ENCODE peak calls at places on chromosome 13, in seven cellular contexts. One of them, this sample, is unnamed.

GRCh38 chr13:76894401-76895110 is 8.4 kb upstream of the KCTD12 start:
- DNase-seq in neural progenitor cell: no peak
- DNase-seq in activated effector memory CD4-positive, alpha-beta T cell treated with Interleukin-2 at 50 U/mL for 16 hours: no peak
- DNase-seq in nucleus accumbens: no peak
- DNase-seq in NCI-H1417: no peak
- DNase-seq in activated B cell treated with CpG ODN at 0.5 μM for 24 hours: no peak
- DNase-seq in NCI-H1105 treated with DMSO at 0.1 percent for 48 hours: no peak
- DNase-seq in this sample: no peak

GRCh38 chr13:99426426-99426825 is 74.8 kb upstream of the TM9SF2 start:
- DNase-seq in neural progenitor cell: no peak
- DNase-seq in activated effector memory CD4-positive, alpha-beta T cell treated with Interleukin-2 at 50 U/mL for 16 hours: no peak
- DNase-seq in nucleus accumbens: no peak
- DNase-seq in NCI-H1417: no peak
- DNase-seq in activated B cell treated with CpG ODN at 0.5 μM for 24 hours: no peak
- DNase-seq in NCI-H1105 treated with DMSO at 0.1 percent for 48 hours: no peak
- DNase-seq in this sample: no peak

GRCh38 chr13:27201661-27202060 is 30.1 kb upstream of the USP12 start:
- DNase-seq in neural progenitor cell: no peak
- DNase-seq in activated effector memory CD4-positive, alpha-beta T cell treated with Interleukin-2 at 50 U/mL for 16 hours: no peak
- DNase-seq in nucleus accumbens: no peak
- DNase-seq in NCI-H1417: no peak
- DNase-seq in activated B cell treated with CpG ODN at 0.5 μM for 24 hours: no peak
- DNase-seq in NCI-H1105 treated with DMSO at 0.1 percent for 48 hours: no peak
- DNase-seq in this sample: no peak

GRCh38 chr13:59409211-59409610 is 754.5 kb downstream of the DIAPH3 start:
- DNase-seq in neural progenitor cell: peak
- DNase-seq in activated effector memory CD4-positive, alpha-beta T cell treated with Interleukin-2 at 50 U/mL for 16 hours: no peak
- DNase-seq in nucleus accumbens: no peak
- DNase-seq in NCI-H1417: no peak
- DNase-seq in activated B cell treated with CpG ODN at 0.5 μM for 24 hours: no peak
- DNase-seq in NCI-H1105 treated with DMSO at 0.1 percent for 48 hours: peak
- DNase-seq in this sample: no peak

GRCh38 chr13:99075268-99076191 is 97.7 kb upstream of the DOCK9 start:
- DNase-seq in neural progenitor cell: no peak
- DNase-seq in activated effector memory CD4-positive, alpha-beta T cell treated with Interleukin-2 at 50 U/mL for 16 hours: no peak
- DNase-seq in nucleus accumbens: no peak
- DNase-seq in NCI-H1417: no peak
- DNase-seq in activated B cell treated with CpG ODN at 0.5 μM for 24 hours: no peak
- DNase-seq in NCI-H1105 treated with DMSO at 0.1 percent for 48 hours: no peak
- DNase-seq in this sample: no peak

GRCh38 chr13:110194456-110194855 is 112.5 kb downstream of the COL4A1 start:
- DNase-seq in neural progenitor cell: no peak
- DNase-seq in activated effector memory CD4-positive, alpha-beta T cell treated with Interleukin-2 at 50 U/mL for 16 hours: no peak
- DNase-seq in nucleus accumbens: no peak
- DNase-seq in NCI-H1417: no peak
- DNase-seq in activated B cell treated with CpG ODN at 0.5 μM for 24 hours: no peak
- DNase-seq in NCI-H1105 treated with DMSO at 0.1 percent for 48 hours: no peak
- DNase-seq in this sample: no peak

GRCh38 chr13:26943748-26944147 is 183.2 kb upstream of the GPR12 start:
- DNase-seq in neural progenitor cell: no peak
- DNase-seq in activated effector memory CD4-positive, alpha-beta T cell treated with Interleukin-2 at 50 U/mL for 16 hours: no peak
- DNase-seq in nucleus accumbens: no peak
- DNase-seq in NCI-H1417: no peak
- DNase-seq in activated B cell treated with CpG ODN at 0.5 μM for 24 hours: no peak
- DNase-seq in NCI-H1105 treated with DMSO at 0.1 percent for 48 hours: no peak
- DNase-seq in this sample: no peak

GRCh38 chr13:44368062-44368591 is 5.5 kb upstream of the SERP2 start:
- DNase-seq in neural progenitor cell: no peak
- DNase-seq in activated effector memory CD4-positive, alpha-beta T cell treated with Interleukin-2 at 50 U/mL for 16 hours: no peak
- DNase-seq in nucleus accumbens: no peak
- DNase-seq in NCI-H1417: no peak
- DNase-seq in activated B cell treated with CpG ODN at 0.5 μM for 24 hours: no peak
- DNase-seq in NCI-H1105 treated with DMSO at 0.1 percent for 48 hours: no peak
- DNase-seq in this sample: peak

GRCh38 chr13:31862828-31863227 is 123.5 kb downstream of the RXFP2 start:
- DNase-seq in neural progenitor cell: no peak
- DNase-seq in activated effector memory CD4-positive, alpha-beta T cell treated with Interleukin-2 at 50 U/mL for 16 hours: no peak
- DNase-seq in nucleus accumbens: no peak
- DNase-seq in NCI-H1417: no peak
- DNase-seq in activated B cell treated with CpG ODN at 0.5 μM for 24 hours: no peak
- DNase-seq in NCI-H1105 treated with DMSO at 0.1 percent for 48 hours: no peak
- DNase-seq in this sample: no peak

This sample was measured in NCI-H748 treated with DMSO at 0.1 percent for 48 hours.